ENCODE peak calls at places on chromosome 10, in seven cellular contexts. R is stomach, G is right lobe of liver, M is ovary, E is body of pancreas, V is K562, L is prostate gland. Q is an unnamed sample.

GRCh38 chr10:103295391-103296044 is 18.6 kb downstream of the INA start:
- DNase-seq in R (no peak), L (no peak), E (no peak), M (no peak), V (no peak), G (no peak), Q (no peak)

GRCh38 chr10:47371629-47372485 is 12.2 kb downstream of the ZNF488 start:
- DNase-seq in R (peak; percentile 13), V (no peak), L (no peak), E (no peak), G (peak; percentile 12), M (no peak), Q (peak; percentile 11)

GRCh38 chr10:31031205-31031665 is 430 bp downstream of the ZNF438 start:
- DNase-seq in V (no peak), L (no peak), M (no peak), R (peak; percentile 87), E (peak; percentile 10), G (no peak), Q (peak; percentile 89)

GRCh38 chr10:3072641-3073360 is 5.5 kb downstream of the PFKP start:
- DNase-seq in E (no peak), L (no peak), M (no peak), G (no peak), V (no peak), R (no peak), Q (no peak)

GRCh38 chr10:3774814-3775670 is 10.0 kb downstream of the KLF6 start:
- DNase-seq in E (no peak), G (no peak), V (peak; percentile 69), M (no peak), R (no peak), L (no peak), Q (no peak)

GRCh38 chr10:3339531-3339950 is 167.0 kb upstream of the PITRM1 start:
- DNase-seq in R (no peak), M (no peak), E (no peak), L (no peak), G (no peak), V (no peak), Q (no peak)

GRCh38 chr10:102140218-102140617 is 7.4 kb downstream of the PPRC1 start:
- DNase-seq in L (no peak), G (no peak), V (no peak), R (no peak), M (no peak), E (no peak), Q (no peak)

GRCh38 chr10:88853155-88853554 is 1.5 kb upstream of the ANKRD22 start:
- DNase-seq in E (no peak), L (no peak), M (no peak), G (no peak), V (no peak), R (no peak), Q (no peak)

GRCh38 chr10:36042135-36042534 is 400.0 kb upstream of the FZD8 start:
- DNase-seq in E (no peak), M (no peak), G (no peak), V (no peak), R (no peak), L (no peak), Q (no peak)

GRCh38 chr10:52031771-52032170 is 282.3 kb upstream of the DKK1 start:
- DNase-seq in R (no peak), V (no peak), L (no peak), G (no peak), M (no peak), E (no peak), Q (no peak)

GRCh38 chr10:110667620-110668343 is 23.6 kb downstream of the RBM20 start:
- DNase-seq in E (no peak), R (no peak), G (no peak), V (no peak), L (no peak), M (no peak), Q (no peak)

GRCh38 chr10:44010873-44011602 is 362.4 kb upstream of the ZNF32 start:
- DNase-seq in E (peak; percentile 14), G (no peak), L (no peak), V (no peak), M (no peak), R (no peak), Q (no peak)

GRCh38 chr10:88346151-88346977 is 236.8 kb downstream of the RNLS start:
- DNase-seq in G (no peak), V (no peak), L (no peak), E (no peak), M (no peak), R (no peak), Q (no peak)

GRCh38 chr10:92087750-92088395 is 164.3 kb downstream of the BTAF1 start:
- DNase-seq in E (peak; percentile 85), L (peak; percentile 79), R (peak; percentile 76), M (peak; percentile 74), G (peak; percentile 75), V (peak; percentile 73), Q (peak; percentile 76)

GRCh38 chr10:30098624-30099023 is 39.2 kb upstream of the JCAD start:
- DNase-seq in R (no peak), G (no peak), V (no peak), M (no peak), E (no peak), L (no peak), Q (no peak)

GRCh38 chr10:89332092-89332633 is 4.4 kb downstream of the IFIT3 start:
- DNase-seq in V (peak; percentile 24), L (no peak), M (peak; percentile 27), E (no peak), G (no peak), R (no peak), Q (peak; percentile 45)

GRCh38 chr10:23343591-23344225 is 889 bp downstream of the C10orf67 start:
- DNase-seq in G (peak; percentile 59), R (peak; percentile 52), M (peak; percentile 82), V (peak; percentile 25), E (peak; percentile 74), L (peak; percentile 8), Q (peak; percentile 56)

GRCh38 chr10:13371879-13372470 is 23.9 kb upstream of the SEPHS1 start:
- DNase-seq in V (peak; percentile 90), M (peak; percentile 65), R (peak; percentile 76), G (peak; percentile 81), E (peak; percentile 80), L (peak; percentile 69), Q (peak; percentile 79)

GRCh38 chr10:102651455-102652169 is 7.3 kb downstream of the TRIM8 start:
- DNase-seq in G (no peak), V (no peak), R (no peak), E (no peak), M (no peak), L (no peak), Q (no peak)

GRCh38 chr10:48551796-48552591 is 52.9 kb downstream of the ARHGAP22 start:
- DNase-seq in V (peak; percentile 44), G (no peak), E (peak; percentile 31), R (no peak), M (peak; percentile 29), L (no peak), Q (no peak)

GRCh38 chr10:7558036-7558435 is 108.7 kb downstream of the ITIH5 start:
- DNase-seq in L (no peak), V (no peak), M (no peak), G (no peak), R (no peak), E (no peak), Q (no peak)

GRCh38 chr10:75865413-75865812 is 434.0 kb downstream of the LRMDA start:
- DNase-seq in E (no peak), M (no peak), G (no peak), R (no peak), L (no peak), V (no peak), Q (no peak)

GRCh38 chr10:62454696-62455451 is 80.7 kb downstream of the ZNF365 start:
- DNase-seq in R (no peak), V (no peak), L (no peak), M (peak; percentile 65), G (peak; percentile 77), E (peak; percentile 8), Q (no peak)

GRCh38 chr10:126153686-126154628 is 234.3 kb downstream of the ADAM12 start:
- DNase-seq in E (no peak), M (no peak), G (no peak), V (no peak), L (no peak), R (no peak), Q (no peak)

GRCh38 chr10:103772096-103772845 is 83.1 kb downstream of the SH3PXD2A start:
- DNase-seq in E (peak; percentile 69), M (peak; percentile 83), G (no peak), V (peak; percentile 83), L (peak; percentile 71), R (peak; percentile 75), Q (peak; percentile 89)

GRCh38 chr10:30829921-30830671 is 200.5 kb upstream of the LYZL2 start:
- DNase-seq in L (no peak), M (no peak), V (no peak), R (no peak), E (no peak), G (no peak), Q (no peak)

GRCh38 chr10:79079490-79080355 is 11.0 kb downstream of the ZMIZ1 start:
- DNase-seq in M (peak; percentile 58), L (no peak), E (no peak), V (peak; percentile 72), G (no peak), R (no peak), Q (peak; percentile 75)
- H3K4me1 ChIP-seq in M (peaks cover 68% of the 10 kb centered on the region), L (peaks cover 49% of the 10 kb centered on the region), E (peaks cover 100% of the 10 kb centered on the region), V (peaks cover 71% of the 10 kb centered on the region), G (peaks cover 59% of the 10 kb centered on the region), R (peaks cover 100% of the 10 kb centered on the region), Q (peaks cover 65% of the 10 kb centered on the region)

GRCh38 chr10:119132521-119133345 is 28.8 kb downstream of the DENND10 start:
- DNase-seq in G (no peak), L (no peak), R (no peak), V (no peak), M (no peak), E (no peak), Q (no peak)
- H3K4me1 ChIP-seq in G (peaks cover 35% of the 10 kb centered on the region), L (no peaks in the 10 kb centered on the region), R (peaks cover 38% of the 10 kb centered on the region), V (peaks cover 9% of the 10 kb centered on the region), M (no peaks in the 10 kb centered on the region), E (no peaks in the 10 kb centered on the region), Q (no peaks in the 10 kb centered on the region)

GRCh38 chr10:97503413-97503812 is 4.7 kb downstream of the UBTD1 start:
- DNase-seq in L (no peak), V (no peak), G (no peak), M (no peak), R (no peak), E (no peak), Q (no peak)
- H3K4me1 ChIP-seq in L (no peaks in the 10 kb centered on the region), V (peaks cover 13% of the 10 kb centered on the region), G (peaks cover 5% of the 10 kb centered on the region), M (no peaks in the 10 kb centered on the region), R (peaks cover 26% of the 10 kb centered on the region), E (peaks cover 13% of the 10 kb centered on the region), Q (no peaks in the 10 kb centered on the region)

GRCh38 chr10:86508217-86508616 is 13.4 kb downstream of the WAPL start:
- DNase-seq in M (no peak), E (no peak), R (no peak), V (no peak), G (no peak), L (no peak), Q (no peak)

GRCh38 chr10:86506499-86506898 is 15.1 kb downstream of the WAPL start:
- DNase-seq in V (no peak), E (no peak), M (no peak), R (no peak), G (no peak), L (no peak), Q (no peak)

GRCh38 chr10:86512137-86512536 is 9.5 kb downstream of the WAPL start:
- DNase-seq in M (no peak), V (no peak), L (no peak), E (peak; percentile 21), R (no peak), G (no peak), Q (no peak)

GRCh38 chr10:86511027-86511865 is 10.3 kb downstream of the WAPL start:
- DNase-seq in E (no peak), M (no peak), R (no peak), V (no peak), G (no peak), L (no peak), Q (no peak)

GRCh38 chr10:86509145-86509544 is 12.4 kb downstream of the WAPL start:
- DNase-seq in M (no peak), G (no peak), V (no peak), R (no peak), E (no peak), L (no peak), Q (no peak)
- H3K4me1 ChIP-seq in M (peaks cover 4% of the 10 kb centered on the region), G (peaks cover 6% of the 10 kb centered on the region), V (no peaks in the 10 kb centered on the region), R (peaks cover 84% of the 10 kb centered on the region), E (peaks cover 31% of the 10 kb centered on the region), L (peaks cover 5% of the 10 kb centered on the region), Q (no peaks in the 10 kb centered on the region)

Q was measured in colonic mucosa.